ENCODE peak calls at places on chromosomes 12 and 14, in four cellular contexts. F, V, M and N are unnamed samples.

GRCh38 chr14:71985538-71986234 is 53.5 kb downstream of the RGS6 start:
- DNase-seq in F (peak; percentile 19), V (no peak), M (no peak), N (no peak)

GRCh38 chr12:122789637-122790036 is 15.3 kb downstream of the CCDC62 start:
- DNase-seq in F (no peak), V (no peak), M (no peak), N (no peak)

GRCh38 chr14:61609885-61610284 is 85.4 kb upstream of the HIF1A start:
- DNase-seq in F (no peak), V (no peak), M (no peak), N (no peak)

GRCh38 chr14:70448633-70449032 is 3.3 kb upstream of the ADAM21 start:
- DNase-seq in F (peak; percentile 32), V (no peak), M (peak; percentile 16), N (no peak)

GRCh38 chr14:106850913-106851825 is 1324.8 kb downstream of the TMEM121 start:
- DNase-seq in F (no peak), V (no peak), M (no peak), N (no peak)

GRCh38 chr12:9648701-9649531 is 20.6 kb upstream of the CLEC2D start:
- DNase-seq in F (no peak), V (no peak), M (no peak), N (no peak)

GRCh38 chr14:104072586-104072985 is 12.9 kb upstream of the ASPG start:
- DNase-seq in F (no peak), V (no peak), M (no peak), N (no peak)

GRCh38 chr12:63869656-63870055 is 25.2 kb downstream of the SRGAP1 start:
- DNase-seq in F (no peak), V (no peak), M (no peak), N (no peak)

GRCh38 chr12:99911076-99911475 is 73.7 kb downstream of the ANKS1B start:
- DNase-seq in F (peak; percentile 49), V (peak; percentile 50), M (peak; percentile 84), N (no peak)

GRCh38 chr14:100376751-100377171 is 53.6 kb downstream of the SLC25A47 start:
- DNase-seq in F (peak; percentile 35), V (peak; percentile 82), M (no peak), N (no peak)

GRCh38 chr14:55780156-55780946 is 200.3 kb downstream of the KTN1 start:
- DNase-seq in F (peak; percentile 74), V (no peak), M (peak; percentile 29), N (peak; percentile 87)

GRCh38 chr14:46651526-46652144 is at the start of gene RPL10L:
- DNase-seq in F (no peak), V (no peak), M (no peak), N (no peak)

GRCh38 chr12:127293507-127294310 is 973.3 kb upstream of the TMEM132C start:
- DNase-seq in F (peak; percentile 78), V (peak; percentile 8), M (no peak), N (no peak)

GRCh38 chr12:121239704-121240420 is 29.9 kb downstream of the P2RX4 start:
- DNase-seq in F (no peak), V (no peak), M (no peak), N (no peak)

GRCh38 chr12:121241203-121241970 is 31.5 kb downstream of the P2RX4 start:
- DNase-seq in F (no peak), V (no peak), M (no peak), N (no peak)

GRCh38 chr12:121238604-121239334 is 28.8 kb downstream of the P2RX4 start:
- DNase-seq in F (no peak), V (no peak), M (no peak), N (no peak)

GRCh38 chr12:121239335-121239678 is 29.4 kb downstream of the P2RX4 start:
- DNase-seq in F (no peak), V (no peak), M (no peak), N (no peak)

GRCh38 chr12:121240484-121241202 is 30.7 kb downstream of the P2RX4 start:
- DNase-seq in F (no peak), V (no peak), M (no peak), N (no peak)
- H3K4me3 ChIP-seq in F (no peak overlapping the region), V (no peak overlapping the region), M (no peak overlapping the region), N (no peak overlapping the region)

GRCh38 chr12:109167781-109168180 is 51.4 kb downstream of the ACACB start:
- DNase-seq in F (no peak), V (no peak), M (no peak), N (no peak)

GRCh38 chr12:109170335-109170734 is 53.9 kb downstream of the ACACB start:
- DNase-seq in F (no peak), V (no peak), M (no peak), N (no peak)

GRCh38 chr12:109166371-109166770 is 50.0 kb downstream of the ACACB start:
- DNase-seq in F (no peak), V (no peak), M (no peak), N (no peak)

GRCh38 chr12:109169262-109169661 is 52.9 kb downstream of the ACACB start:
- DNase-seq in F (no peak), V (no peak), M (no peak), N (no peak)

DNA sequence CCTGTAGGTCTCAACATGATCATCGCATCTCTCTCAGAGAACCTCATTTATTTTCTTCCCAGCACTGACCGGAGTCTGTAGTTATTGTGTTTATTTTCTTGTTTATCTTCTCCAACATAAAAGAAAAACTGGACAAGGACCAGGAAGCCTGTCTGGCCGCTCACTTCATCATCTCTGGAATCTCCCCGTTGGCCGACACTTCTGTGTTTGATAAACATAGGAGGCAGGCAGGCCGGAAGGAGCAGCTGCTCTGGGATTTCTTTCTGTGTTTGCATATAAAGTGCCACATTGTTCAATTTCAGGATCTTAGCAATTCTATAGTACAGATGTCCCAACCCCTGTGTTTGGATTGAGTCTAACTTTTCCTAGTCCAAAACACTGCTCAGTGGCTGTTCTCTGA is 53.3 kb downstream of the ACACB start:
- DNase-seq in F (no peak), V (no peak), M (no peak), N (no peak)
- H3K4me3 ChIP-seq in F (no peak overlapping the region), V (no peak overlapping the region), M (no peak overlapping the region), N (no peak overlapping the region)

DNA sequence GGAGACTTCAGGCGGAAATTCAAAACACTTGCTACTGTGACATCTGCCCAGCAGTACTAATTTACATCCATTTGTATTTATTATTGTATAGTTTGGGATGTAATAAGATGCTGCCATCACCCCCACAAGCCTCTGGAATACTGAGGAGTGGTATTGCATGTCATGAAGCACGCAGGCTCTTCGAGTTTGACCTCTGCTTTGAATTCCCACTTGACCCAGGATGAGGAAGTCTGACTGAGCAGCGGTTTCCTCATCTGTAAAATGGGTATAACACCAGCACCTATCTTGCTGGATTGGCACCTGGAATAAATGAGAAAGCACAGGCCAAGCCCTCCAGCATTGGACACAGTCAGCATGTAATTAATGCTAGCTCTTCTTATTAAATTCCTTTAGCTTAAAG is 116.0 kb upstream of the DIO3 start:
- DNase-seq in F (no peak), V (no peak), M (no peak), N (no peak)
- H3K4me3 ChIP-seq in F (no peak overlapping the region), V (no peak overlapping the region), M (no peak overlapping the region), N (no peak overlapping the region)

GRCh38 chr14:37598085-37598972 is 2.9 kb downstream of the TTC6 start:
- DNase-seq in F (peak; percentile 59), V (no peak), M (no peak), N (no peak)
- H3K4me3 ChIP-seq in F (no peak overlapping the region), V (no peak overlapping the region), M (no peak overlapping the region), N (no peak overlapping the region)

GRCh38 chr14:94355191-94355794 is 32.2 kb upstream of the SERPINA6 start:
- DNase-seq in F (peak; percentile 58), V (no peak), M (no peak), N (no peak)
- H3K4me3 ChIP-seq in F (no peak overlapping the region), V (no peak overlapping the region), M (no peak overlapping the region), N (no peak overlapping the region)

DNA sequence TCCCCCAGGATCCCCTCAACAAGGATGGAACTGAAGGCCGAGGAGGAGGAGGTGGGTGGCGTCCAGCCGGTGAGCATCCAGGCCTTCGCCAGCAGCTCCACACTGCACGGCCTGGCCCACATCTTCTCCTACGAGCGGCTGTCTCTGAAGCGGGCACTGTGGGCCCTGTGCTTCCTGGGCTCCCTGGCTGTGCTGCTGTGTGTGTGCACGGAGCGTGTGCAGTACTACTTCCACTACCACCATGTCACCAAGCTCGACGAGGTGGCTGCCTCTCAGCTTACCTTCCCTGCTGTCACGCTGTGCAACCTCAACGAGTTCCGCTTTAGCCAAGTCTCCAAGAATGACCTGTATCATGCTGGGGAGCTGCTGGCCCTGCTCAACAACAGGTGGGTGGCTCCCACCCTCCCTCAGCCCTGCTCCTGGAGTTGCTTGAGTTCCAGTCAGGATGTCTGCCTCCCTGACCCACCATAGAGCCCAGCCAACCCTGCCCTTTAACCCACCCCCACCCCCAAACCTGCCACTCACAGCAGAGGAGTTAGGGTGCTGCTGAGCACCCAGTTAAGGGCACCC is 1.4 kb downstream of the ASIC1 start:
- DNase-seq in F (no peak), V (no peak), M (no peak), N (peak; percentile 47)
- H3K4me3 ChIP-seq in F (no peak overlapping the region), V (no peak overlapping the region), M (no peak overlapping the region), N (no peak overlapping the region)

GRCh38 chr12:47393403-47393790 is 312.4 kb downstream of the RPAP3 start:
- DNase-seq in F (no peak), V (no peak), M (no peak), N (no peak)

GRCh38 chr12:47400251-47400650 is 305.6 kb downstream of the RPAP3 start:
- DNase-seq in F (no peak), V (no peak), M (no peak), N (no peak)

GRCh38 chr12:47397664-47398281 is 308.1 kb downstream of the RPAP3 start:
- DNase-seq in F (no peak), V (peak; percentile 51), M (peak; percentile 76), N (no peak)

GRCh38 chr12:47394070-47394469 is 311.8 kb downstream of the RPAP3 start:
- DNase-seq in F (no peak), V (no peak), M (no peak), N (no peak)

GRCh38 chr12:47396902-47397663 is 308.7 kb downstream of the RPAP3 start:
- DNase-seq in F (no peak), V (no peak), M (no peak), N (no peak)
- H3K4me3 ChIP-seq in F (no peak overlapping the region), V (no peak overlapping the region), M (no peak overlapping the region), N (no peak overlapping the region)